ENCODE peak calls at places on chromosomes 2 and 18, in four cellular contexts. One of them, this sample, is unnamed.

GRCh38 chr2:205685314-205686230 is 3.3 kb downstream of the NRP2 start:
- DNase-seq in caudate nucleus: no peak
- DNase-seq in NCI-H2081: no peak
- DNase-seq in RCC 7860: peak; percentile 55
- DNase-seq in this sample: no peak

GRCh38 chr2:173998386-173998785 is 33.2 kb upstream of the SP3 start:
- DNase-seq in RCC 7860: no peak
- DNase-seq in NCI-H2081: no peak
- DNase-seq in caudate nucleus: no peak
- DNase-seq in this sample: no peak

GRCh38 chr2:147214900-147215299 is 629.9 kb upstream of the ACVR2A start:
- DNase-seq in NCI-H2081: no peak
- DNase-seq in RCC 7860: no peak
- DNase-seq in caudate nucleus: no peak
- DNase-seq in this sample: no peak

GRCh38 chr2:70962211-70962884 is 16.1 kb upstream of the ANKRD53 start:
- DNase-seq in caudate nucleus: no peak
- DNase-seq in RCC 7860: no peak
- DNase-seq in NCI-H2081: no peak
- DNase-seq in this sample: no peak

GRCh38 chr18:3294435-3295080 is 32.6 kb downstream of the MYL12B start:
- DNase-seq in caudate nucleus: no peak
- DNase-seq in RCC 7860: peak; percentile 13
- DNase-seq in NCI-H2081: peak; percentile 88
- DNase-seq in this sample: peak; percentile 37

GRCh38 chr2:187982668-187983067 is 309.0 kb upstream of the GULP1 start:
- DNase-seq in RCC 7860: peak; percentile 68
- DNase-seq in caudate nucleus: no peak
- DNase-seq in NCI-H2081: no peak
- DNase-seq in this sample: no peak

GRCh38 chr18:10851824-10852225 is 297.5 kb downstream of the PIEZO2 start:
- DNase-seq in caudate nucleus: no peak
- DNase-seq in RCC 7860: peak; percentile 40
- DNase-seq in NCI-H2081: peak; percentile 40
- DNase-seq in this sample: peak; percentile 1

GRCh38 chr2:31324000-31324633 is 90.2 kb downstream of the EHD3 start:
- DNase-seq in NCI-H2081: no peak
- DNase-seq in caudate nucleus: no peak
- DNase-seq in RCC 7860: no peak
- DNase-seq in this sample: peak; percentile 22

GRCh38 chr2:44342854-44343253 is 18.4 kb downstream of the PREPL start:
- DNase-seq in caudate nucleus: no peak
- DNase-seq in NCI-H2081: peak; percentile 56
- DNase-seq in RCC 7860: peak; percentile 24
- DNase-seq in this sample: no peak

GRCh38 chr2:240806459-240806858 is 13.6 kb downstream of the KIF1A start:
- DNase-seq in caudate nucleus: no peak
- DNase-seq in RCC 7860: no peak
- DNase-seq in NCI-H2081: no peak
- DNase-seq in this sample: no peak